ENCODE peak calls at places on chromosomes 12 and 14, in seven cellular contexts. U, W, I, M, Y, R and B are unnamed samples.

GRCh38 chr12:52615208-52615868 is 3.0 kb downstream of the KRT73 start:
- DNase-seq in U (peak), W (peak), M (no peak), R (no peak), I (no peak), Y (no peak), B (no peak)

GRCh38 chr12:14773685-14774073 is 29.6 kb downstream of the WBP11 start:
- DNase-seq in R (no peak), Y (no peak), W (no peak), M (no peak), U (no peak), I (no peak), B (no peak)

GRCh38 chr12:70448371-70448770 is 82.3 kb downstream of the KCNMB4 start:
- DNase-seq in R (no peak), M (no peak), W (no peak), I (peak), U (no peak), Y (no peak), B (no peak)

GRCh38 chr12:52188658-52189057 is 3.2 kb downstream of the KRT80 start:
- DNase-seq in U (no peak), I (no peak), R (no peak), W (no peak), Y (no peak), M (no peak), B (no peak)

GRCh38 chr14:50719911-50720759 is 52.0 kb upstream of the SAV1 start:
- DNase-seq in M (no peak), R (no peak), Y (no peak), W (no peak), U (no peak), I (no peak), B (no peak)

GRCh38 chr14:96683575-96684289 is 113.5 kb upstream of the VRK1 start:
- DNase-seq in I (peak), U (no peak), W (no peak), R (no peak), M (no peak), Y (no peak), B (no peak)

GRCh38 chr12:53414756-53415417 is 8.8 kb upstream of the AMHR2 start:
- DNase-seq in W (no peak), I (no peak), Y (no peak), R (no peak), U (no peak), M (no peak), B (no peak)

GRCh38 chr12:78210494-78210860 is 379.8 kb downstream of the NAV3 start:
- DNase-seq in R (no peak), U (no peak), I (no peak), Y (no peak), M (no peak), W (no peak), B (no peak)

GRCh38 chr12:25382311-25383106 is 131.8 kb upstream of the KRAS start:
- DNase-seq in R (no peak), Y (no peak), W (no peak), U (no peak), I (no peak), M (no peak), B (no peak)

GRCh38 chr12:1350934-1351240 is 243.5 kb downstream of the FBXL14 start:
- DNase-seq in I (peak), Y (no peak), M (no peak), R (no peak), W (no peak), U (no peak), B (no peak)

GRCh38 chr14:42378880-42379279 is 772.2 kb downstream of the LRFN5 start:
- DNase-seq in Y (no peak), U (no peak), R (no peak), M (no peak), I (no peak), W (no peak), B (no peak)

GRCh38 chr14:55267816-55268215 is 3.4 kb upstream of the FBXO34 start:
- DNase-seq in R (no peak), M (peak), Y (no peak), I (no peak), U (no peak), W (peak), B (no peak)

GRCh38 chr14:100662850-100663527 is 63.7 kb upstream of the DLK1 start:
- DNase-seq in I (peak), Y (peak), W (peak), U (no peak), M (peak), R (peak), B (no peak)

GRCh38 chr12:32365473-32366064 is 33.8 kb upstream of the FGD4 start:
- DNase-seq in W (peak), Y (peak), I (peak), R (no peak), M (peak), U (peak), B (no peak)

GRCh38 chr12:50642035-50642451 is 121.9 kb upstream of the ATF1 start:
- DNase-seq in R (no peak), U (no peak), I (peak), W (peak), Y (no peak), M (no peak), B (no peak)

GRCh38 chr14:100103261-100104005 is 38.2 kb downstream of the EVL start:
- DNase-seq in R (peak), I (no peak), U (no peak), W (no peak), M (no peak), Y (no peak), B (no peak)

GRCh38 chr12:50419112-50419909 is 18.6 kb downstream of the LARP4 start:
- DNase-seq in W (no peak), U (no peak), Y (no peak), I (no peak), M (no peak), R (no peak), B (no peak)

GRCh38 chr12:31234955-31235867 is 90.7 kb downstream of the SINHCAF start:
- DNase-seq in I (peak), Y (peak), R (no peak), W (peak), M (peak), U (no peak), B (no peak)

GRCh38 chr14:92353447-92353846 is 30.5 kb downstream of the SLC24A4 start:
- DNase-seq in M (no peak), W (no peak), Y (no peak), R (no peak), U (no peak), I (no peak), B (no peak)

GRCh38 chr12:85688837-85689236 is 147.4 kb downstream of the RASSF9 start:
- DNase-seq in R (no peak), M (no peak), Y (no peak), U (no peak), I (no peak), W (no peak), B (no peak)

GRCh38 chr12:107319536-107320030 is 226.2 kb upstream of the CRY1 start:
- DNase-seq in M (peak), I (no peak), U (no peak), R (peak), W (peak), Y (peak), B (no peak)

GRCh38 chr12:6167327-6168280 is 32.6 kb upstream of the CD9 start:
- DNase-seq in Y (no peak), R (no peak), M (no peak), I (peak), U (peak), W (peak), B (peak)

GRCh38 chr14:26415618-26416123 is 182.2 kb downstream of the NOVA1 start:
- DNase-seq in R (no peak), Y (no peak), W (no peak), M (no peak), I (no peak), U (no peak), B (no peak)

GRCh38 chr12:44053550-44054243 is 217.8 kb downstream of the TMEM117 start:
- DNase-seq in W (peak), R (no peak), U (no peak), I (no peak), M (no peak), Y (no peak), B (no peak)

GRCh38 chr14:58637391-58638230 is at the start of gene DACT1:
- DNase-seq in I (no peak), R (peak), Y (peak), W (peak), U (peak), M (peak), B (peak)

GRCh38 chr14:91835920-91836843 is 31.2 kb downstream of the TC2N start:
- DNase-seq in I (no peak), W (peak), U (peak), R (peak), M (peak), Y (peak), B (no peak)

GRCh38 chr14:102219316-102219715 is 79.6 kb downstream of the WDR20 start:
- DNase-seq in I (no peak), M (no peak), Y (no peak), W (no peak), U (no peak), R (no peak), B (no peak)

GRCh38 chr12:62640910-62641448 is 174.4 kb downstream of the MON2 start:
- DNase-seq in U (no peak), I (peak), M (no peak), Y (no peak), R (no peak), W (peak), B (no peak)

GRCh38 chr14:47302121-47302520 is 373.3 kb downstream of the MDGA2 start:
- DNase-seq in U (no peak), M (no peak), W (no peak), R (no peak), Y (no peak), I (no peak), B (no peak)

GRCh38 chr14:75041613-75042012 is 9.7 kb downstream of the MLH3 start:
- DNase-seq in R (no peak), I (peak), W (no peak), M (no peak), Y (no peak), U (no peak), B (no peak)

GRCh38 chr12:46887870-46888269 is 62.1 kb upstream of the SLC38A4 start:
- DNase-seq in I (no peak), Y (no peak), M (no peak), U (no peak), W (no peak), R (no peak), B (no peak)